ENCODE peak calls at places on chromosomes 2 and 18, in four cellular contexts. One of them, this sample, is unnamed.
A peak's percentile ranks its signal among the peaks of the same experiment; 100 is the strongest.

GRCh38 chr18:72155327-72155726 is 388.8 kb downstream of the CBLN2 start:
- DNase-seq in sigmoid colon: no peak
- DNase-seq in GM23248: no peak
- DNase-seq in lower lobe of right lung: no peak
- DNase-seq in this sample: no peak

GRCh38 chr2:85277416-85278158 is 50.2 kb downstream of the TGOLN2 start:
- DNase-seq in sigmoid colon: peak; percentile 75
- DNase-seq in GM23248: peak; percentile 88
- DNase-seq in lower lobe of right lung: no peak
- DNase-seq in this sample: no peak

GRCh38 chr2:211408485-211408884 is 852.1 kb downstream of the CPS1 start:
- DNase-seq in sigmoid colon: no peak
- DNase-seq in GM23248: no peak
- DNase-seq in lower lobe of right lung: no peak
- DNase-seq in this sample: no peak

GRCh38 chr2:98787700-98788099 is 56.8 kb upstream of the MGAT4A start:
- DNase-seq in sigmoid colon: no peak
- DNase-seq in GM23248: no peak
- DNase-seq in lower lobe of right lung: no peak
- DNase-seq in this sample: no peak

GRCh38 chr2:119198267-119198840 is 25.3 kb upstream of the STEAP3 start:
- DNase-seq in sigmoid colon: no peak
- DNase-seq in GM23248: no peak
- DNase-seq in lower lobe of right lung: no peak
- DNase-seq in this sample: no peak

GRCh38 chr2:240626531-240627300 is 1.4 kb downstream of the GPR35 start:
- DNase-seq in sigmoid colon: peak; percentile 66
- DNase-seq in GM23248: no peak
- DNase-seq in lower lobe of right lung: peak; percentile 67
- DNase-seq in this sample: no peak

GRCh38 chr2:37670378-37671012 is 947 bp downstream of the CDC42EP3 start:
- DNase-seq in sigmoid colon: peak; percentile 72
- DNase-seq in GM23248: peak; percentile 40
- DNase-seq in lower lobe of right lung: no peak
- DNase-seq in this sample: no peak

GRCh38 chr18:21598726-21599584 is 1.5 kb downstream of the ESCO1 start:
- DNase-seq in sigmoid colon: no peak
- DNase-seq in GM23248: peak; percentile 6
- DNase-seq in lower lobe of right lung: no peak
- DNase-seq in this sample: no peak

GRCh38 chr2:197184959-197185586 is 125.5 kb downstream of the ANKRD44 start:
- DNase-seq in sigmoid colon: peak; percentile 73
- DNase-seq in GM23248: no peak
- DNase-seq in lower lobe of right lung: peak; percentile 65
- DNase-seq in this sample: peak; percentile 88

GRCh38 chr2:170530284-170530745 is 184.8 kb upstream of the SP5 start:
- DNase-seq in sigmoid colon: peak; percentile 96
- DNase-seq in GM23248: no peak
- DNase-seq in lower lobe of right lung: peak; percentile 84
- DNase-seq in this sample: peak; percentile 86

GRCh38 chr2:33115196-33115595 is 168.4 kb downstream of the LTBP1 start:
- DNase-seq in sigmoid colon: no peak
- DNase-seq in GM23248: no peak
- DNase-seq in lower lobe of right lung: no peak
- DNase-seq in this sample: no peak

GRCh38 chr18:44687421-44687820 is 6.7 kb downstream of the SETBP1 start:
- DNase-seq in sigmoid colon: no peak
- DNase-seq in GM23248: no peak
- DNase-seq in lower lobe of right lung: no peak
- DNase-seq in this sample: no peak

GRCh38 chr18:44693030-44693784 is 12.5 kb downstream of the SETBP1 start:
- DNase-seq in sigmoid colon: no peak
- DNase-seq in GM23248: peak; percentile 84
- DNase-seq in lower lobe of right lung: no peak
- DNase-seq in this sample: no peak

GRCh38 chr18:44695503-44695902 is 14.8 kb downstream of the SETBP1 start:
- DNase-seq in sigmoid colon: peak; percentile 27
- DNase-seq in GM23248: no peak
- DNase-seq in lower lobe of right lung: no peak
- DNase-seq in this sample: no peak

GRCh38 chr18:44689736-44690135 is 9.0 kb downstream of the SETBP1 start:
- DNase-seq in sigmoid colon: no peak
- DNase-seq in GM23248: no peak
- DNase-seq in lower lobe of right lung: no peak
- DNase-seq in this sample: no peak

DNA sequence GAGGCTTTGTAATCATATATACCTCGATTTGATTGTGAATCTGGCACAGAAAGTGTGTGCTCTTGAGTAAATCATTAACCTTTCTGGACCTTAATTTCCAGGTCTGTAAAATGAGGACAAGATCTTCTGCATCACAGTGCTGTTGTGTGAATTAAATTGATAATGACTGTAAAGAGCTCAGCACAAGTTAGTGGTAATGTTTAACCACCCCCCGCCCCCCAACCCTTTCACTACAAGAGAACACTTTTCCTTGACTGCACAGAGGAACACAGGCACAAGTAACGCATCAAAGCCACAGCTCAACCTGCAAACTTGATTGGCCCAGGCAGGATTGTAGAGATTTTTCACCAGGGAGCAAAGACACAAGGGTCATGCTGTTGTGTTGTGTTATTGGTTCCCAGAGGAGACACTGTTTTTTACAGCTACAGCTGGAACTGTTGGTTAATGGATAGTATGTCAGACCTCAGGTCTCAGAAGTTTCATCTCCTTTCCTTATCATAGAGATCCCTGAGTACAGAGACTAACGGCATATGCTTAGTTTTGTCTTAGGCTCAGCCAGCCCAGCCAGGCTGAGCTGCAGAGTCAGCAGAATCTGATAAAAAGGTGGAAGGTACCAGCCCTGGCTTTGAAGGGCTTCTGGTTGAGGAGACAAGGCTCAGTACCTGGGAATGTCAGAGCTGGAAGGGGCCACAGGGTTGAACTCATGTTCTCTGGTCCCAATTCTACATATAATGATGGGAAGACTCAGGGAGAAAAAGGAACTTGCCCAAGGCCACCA is 10.6 kb downstream of the SETBP1 start:
- DNase-seq in sigmoid colon: no peak
- DNase-seq in GM23248: no peak
- DNase-seq in lower lobe of right lung: no peak
- DNase-seq in this sample: no peak
- H3K4me1 ChIP-seq in sigmoid colon: peaks cover 83% of the 10 kb centered on the region
- H3K4me1 ChIP-seq in GM23248: peaks cover 20% of the 10 kb centered on the region
- H3K4me1 ChIP-seq in lower lobe of right lung: peaks cover 12% of the 10 kb centered on the region
- H3K4me1 ChIP-seq in this sample: peaks cover 4% of the 10 kb centered on the region

GRCh38 chr2:195500878-195501277 is 156.1 kb upstream of the SLC39A10 start:
- DNase-seq in sigmoid colon: no peak
- DNase-seq in GM23248: no peak
- DNase-seq in lower lobe of right lung: no peak
- DNase-seq in this sample: no peak
- H3K4me1 ChIP-seq in sigmoid colon: no peaks in the 10 kb centered on the region
- H3K4me1 ChIP-seq in GM23248: peaks cover 16% of the 10 kb centered on the region
- H3K4me1 ChIP-seq in lower lobe of right lung: no peaks in the 10 kb centered on the region
- H3K4me1 ChIP-seq in this sample: no peaks in the 10 kb centered on the region

DNA sequence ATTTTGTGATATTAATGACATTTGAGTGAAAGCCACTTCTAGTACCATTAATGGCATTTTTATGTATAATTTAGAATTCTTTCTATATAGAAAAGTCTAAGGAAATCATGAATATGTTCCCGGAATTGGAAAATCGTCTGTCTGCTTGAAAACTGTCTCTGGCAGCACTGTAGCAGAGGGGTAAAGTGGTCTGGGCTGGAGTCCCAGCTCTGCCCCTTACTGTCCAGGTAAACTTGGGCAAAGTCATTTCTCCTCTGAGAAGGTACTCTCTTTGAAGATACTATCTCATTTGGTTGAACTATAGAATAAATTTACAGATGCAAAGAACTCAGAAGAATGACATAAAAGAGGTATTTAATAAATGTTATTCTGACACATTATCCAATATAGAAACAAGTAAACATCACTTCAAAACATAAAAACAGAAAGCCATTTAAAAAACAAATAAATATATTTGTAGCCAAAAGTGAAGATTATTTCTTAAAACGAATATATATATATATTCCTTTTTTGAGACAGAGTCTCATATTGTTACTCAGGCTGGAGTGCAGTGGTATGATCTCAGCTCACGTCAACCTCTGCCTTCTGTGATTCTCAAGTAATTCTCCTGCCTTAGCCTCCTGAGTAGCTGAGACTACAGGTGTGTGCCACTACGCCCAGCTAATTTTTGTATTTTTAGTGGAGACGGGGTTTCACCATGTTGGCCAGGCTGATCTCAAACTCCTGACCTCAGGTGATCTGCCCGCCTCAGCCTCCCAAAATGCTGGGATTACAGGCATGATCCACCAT is 149.8 kb upstream of the ITGA4 start:
- DNase-seq in sigmoid colon: no peak
- DNase-seq in GM23248: no peak
- DNase-seq in lower lobe of right lung: no peak
- DNase-seq in this sample: no peak
- H3K4me1 ChIP-seq in sigmoid colon: peaks cover 6% of the 10 kb centered on the region
- H3K4me1 ChIP-seq in GM23248: peaks cover 9% of the 10 kb centered on the region
- H3K4me1 ChIP-seq in lower lobe of right lung: peaks cover 31% of the 10 kb centered on the region
- H3K4me1 ChIP-seq in this sample: no peaks in the 10 kb centered on the region

DNA sequence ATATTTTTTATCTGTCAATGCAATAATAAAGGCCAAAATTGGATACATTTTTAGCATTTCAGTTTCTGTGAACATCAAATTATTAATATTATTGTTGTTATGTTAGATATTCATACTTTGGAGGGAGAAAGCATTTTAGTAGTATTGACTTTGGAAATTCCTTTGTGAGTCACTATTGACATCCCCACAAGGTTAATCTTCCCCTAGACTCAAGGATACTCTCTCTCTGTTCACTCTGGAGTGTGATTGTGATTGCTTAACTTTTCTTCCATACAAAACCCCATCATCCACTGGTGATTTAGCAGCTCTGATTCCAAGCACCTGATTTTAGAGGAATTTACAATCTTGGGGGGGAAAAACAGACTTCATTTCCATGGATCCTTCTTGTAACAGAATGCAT is 352.0 kb downstream of the THSD7B start:
- DNase-seq in sigmoid colon: no peak
- DNase-seq in GM23248: peak; percentile 39
- DNase-seq in lower lobe of right lung: no peak
- DNase-seq in this sample: no peak
- H3K4me1 ChIP-seq in sigmoid colon: no peaks in the 10 kb centered on the region
- H3K4me1 ChIP-seq in GM23248: peaks cover 38% of the 10 kb centered on the region
- H3K4me1 ChIP-seq in lower lobe of right lung: no peaks in the 10 kb centered on the region
- H3K4me1 ChIP-seq in this sample: no peaks in the 10 kb centered on the region

DNA sequence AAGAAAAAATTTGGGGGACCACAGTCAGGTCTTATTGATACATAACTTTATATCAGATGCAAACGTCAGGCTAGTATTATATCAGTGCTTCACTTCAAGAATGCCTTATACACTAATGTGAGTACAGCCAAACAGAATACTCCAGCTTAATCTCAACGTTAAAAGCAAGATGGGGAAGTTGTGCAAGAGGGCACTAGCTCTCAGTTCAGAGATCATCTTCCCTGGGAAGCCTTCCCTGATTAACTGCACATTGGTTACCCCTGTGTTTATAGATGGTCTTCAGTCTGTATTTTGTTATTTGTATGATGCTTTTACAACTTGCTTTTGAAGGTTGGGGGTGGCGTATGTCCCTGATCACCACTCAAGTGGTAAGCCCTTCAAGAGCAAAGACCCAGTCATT is 11.4 kb downstream of the EPAS1 start:
- DNase-seq in sigmoid colon: no peak
- DNase-seq in GM23248: no peak
- DNase-seq in lower lobe of right lung: no peak
- DNase-seq in this sample: no peak
- H3K4me1 ChIP-seq in sigmoid colon: no peaks in the 10 kb centered on the region
- H3K4me1 ChIP-seq in GM23248: peaks cover 45% of the 10 kb centered on the region
- H3K4me1 ChIP-seq in lower lobe of right lung: peaks cover 99% of the 10 kb centered on the region
- H3K4me1 ChIP-seq in this sample: no peaks in the 10 kb centered on the region